ENCODE peak calls at places on chromosome 10, in seven cellular contexts. D is cardiac muscle cell, J is right lobe of liver, H is uterus, W is esophagus squamous epithelium, U is A549, S is body of pancreas. P is an unnamed sample. For H3K4me1, the result is how much of the 10 kb centered on the place peaks cover.

GRCh38 chr10:5910323-5911100 is 20.5 kb downstream of the FBH1 start:
- DNase-seq in D (no peak), J (no peak), H (no peak), W (no peak), U (no peak), S (no peak), P (no peak)

GRCh38 chr10:33238643-33239042 is 95.8 kb downstream of the NRP1 start:
- DNase-seq in D (no peak), J (no peak), H (no peak), W (no peak), U (peak), S (no peak), P (no peak)

GRCh38 chr10:6494934-6495592 is 85.0 kb downstream of the PRKCQ start:
- DNase-seq in D (no peak), J (no peak), H (no peak), W (no peak), U (no peak), S (no peak), P (no peak)

GRCh38 chr10:28711079-28711478 is 33.8 kb downstream of the BAMBI start:
- DNase-seq in D (no peak), J (no peak), H (no peak), W (no peak), U (no peak), S (no peak), P (no peak)

GRCh38 chr10:75623310-75623940 is 192.0 kb downstream of the LRMDA start:
- DNase-seq in D (no peak), J (no peak), H (no peak), W (no peak), U (no peak), S (no peak), P (no peak)

GRCh38 chr10:87860156-87860795 is 3.1 kb downstream of the KLLN start:
- DNase-seq in D (peak), J (no peak), H (no peak), W (no peak), U (peak), S (no peak), P (no peak)

GRCh38 chr10:67609996-67610793 is 85.8 kb downstream of the CTNNA3 start:
- DNase-seq in D (peak), J (no peak), H (no peak), W (no peak), U (no peak), S (no peak), P (no peak)

GRCh38 chr10:112775892-112776679 is 174.0 kb upstream of the TCF7L2 start:
- DNase-seq in D (no peak), J (no peak), H (no peak), W (no peak), U (no peak), S (peak), P (peak)

GRCh38 chr10:116753759-116754158 is 11.4 kb upstream of the HSPA12A start:
- DNase-seq in D (no peak), J (no peak), H (no peak), W (no peak), U (no peak), S (peak), P (no peak)

GRCh38 chr10:116757246-116757645 is 14.9 kb upstream of the HSPA12A start:
- DNase-seq in D (peak), J (no peak), H (no peak), W (no peak), U (no peak), S (no peak), P (no peak)

GRCh38 chr10:116752563-116752962 is 10.2 kb upstream of the HSPA12A start:
- DNase-seq in D (no peak), J (no peak), H (no peak), W (no peak), U (no peak), S (peak), P (no peak)

GRCh38 chr10:116756277-116756676 is 13.9 kb upstream of the HSPA12A start:
- DNase-seq in D (no peak), J (no peak), H (no peak), W (no peak), U (no peak), S (peak), P (no peak)

DNA sequence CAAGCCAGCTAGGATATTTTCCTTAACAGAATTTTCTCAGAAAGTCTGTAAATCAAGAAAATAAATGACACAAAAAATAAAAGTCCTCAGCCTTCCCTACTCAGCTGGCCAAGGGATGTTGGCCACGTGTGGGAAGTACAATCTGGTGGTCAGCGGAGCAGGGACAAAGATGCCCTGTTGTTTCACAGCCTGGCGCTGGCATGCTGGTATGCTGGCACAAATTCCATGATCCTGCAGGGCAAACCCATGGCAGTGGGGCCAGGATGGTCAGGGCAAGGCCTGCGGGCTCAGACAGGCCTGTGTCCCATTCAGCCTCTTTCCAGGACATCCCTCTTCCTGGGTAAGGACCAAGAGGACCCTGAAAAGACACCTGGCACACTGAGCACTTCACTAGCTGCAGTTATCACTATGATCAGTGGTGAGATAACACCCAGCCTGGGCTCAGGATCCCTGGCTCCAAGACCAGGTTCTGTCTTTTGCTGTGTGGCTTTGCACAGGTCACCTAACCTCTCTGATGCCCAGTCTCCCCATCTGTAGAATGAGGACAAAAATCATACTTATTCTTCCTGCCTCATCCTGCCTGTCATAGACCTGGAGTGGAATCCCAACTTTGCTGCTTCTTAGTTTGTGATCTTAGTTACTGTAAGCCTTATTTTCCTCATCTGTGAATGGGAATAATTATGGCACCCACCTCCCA is 10.8 kb upstream of the HSPA12A start:
- DNase-seq in D (no peak), J (no peak), H (no peak), W (no peak), U (no peak), S (peak), P (no peak)
- TF ChIP-seq CTCF in D (no peak), J (no peak), H (no peak), W (no peak), U (no peak), S (no peak), P (no peak)

GRCh38 chr10:110700947-110701617 is 56.9 kb downstream of the RBM20 start:
- DNase-seq in D (no peak), J (no peak), H (no peak), W (no peak), U (no peak), S (no peak), P (no peak)

GRCh38 chr10:110701618-110701971 is 57.5 kb downstream of the RBM20 start:
- DNase-seq in D (peak), J (no peak), H (no peak), W (no peak), U (no peak), S (no peak), P (no peak)

GRCh38 chr10:110699859-110700468 is 55.8 kb downstream of the RBM20 start:
- DNase-seq in D (no peak), J (no peak), H (no peak), W (no peak), U (no peak), S (no peak), P (no peak)

GRCh38 chr10:110698782-110699201 is 54.7 kb downstream of the RBM20 start:
- DNase-seq in D (peak), J (no peak), H (no peak), W (no peak), U (no peak), S (no peak), P (no peak)

GRCh38 chr10:110698340-110698739 is 54.2 kb downstream of the RBM20 start:
- DNase-seq in D (no peak), J (no peak), H (no peak), W (no peak), U (no peak), S (no peak), P (no peak)
- H3K4me1 ChIP-seq in D (half or more), J (under half), H (under half), W (under half), U (under half), S (under half), P (under half)

DNA sequence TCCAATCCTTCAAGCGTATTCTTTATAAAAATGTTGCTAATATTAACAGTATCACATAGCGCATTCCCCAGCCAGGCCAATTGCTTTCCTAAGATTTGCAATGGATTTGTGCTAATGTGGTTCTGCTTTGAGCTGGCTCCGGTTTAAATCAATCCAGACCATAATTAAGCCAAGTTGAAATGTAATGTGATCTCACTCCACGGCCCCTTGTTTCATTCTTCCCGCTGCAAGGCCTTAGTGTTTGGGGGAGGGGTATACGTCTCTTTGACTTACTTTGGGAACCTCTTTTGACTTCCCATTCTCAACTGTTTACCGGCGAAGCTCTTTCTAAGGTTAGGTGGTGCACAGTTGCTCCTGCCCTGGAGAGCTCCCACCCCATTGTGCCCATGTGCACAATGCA is 86.4 kb downstream of the PRPF18 start:
- DNase-seq in D (peak), J (no peak), H (no peak), W (no peak), U (no peak), S (no peak), P (no peak)
- H3K4me3 ChIP-seq in D (no peak), J (no peak), H (no peak), W (no peak), U (no peak), S (no peak), P (no peak)

GRCh38 chr10:4359003-4359402 is 467.0 kb upstream of the AKR1E2 start:
- DNase-seq in D (no peak), J (no peak), H (no peak), W (no peak), U (peak), S (no peak), P (no peak)
- TF ChIP-seq CTCF in D (no peak), J (no peak), H (no peak), W (no peak), U (no peak), S (no peak), P (no peak)

GRCh38 chr10:11192304-11193018 is 174.8 kb downstream of the CELF2 start:
- DNase-seq in D (peak), J (no peak), H (no peak), W (no peak), U (no peak), S (peak), P (no peak)
- H3K4me1 ChIP-seq in D (under half), J (under half), H (under half), W (under half), U (under half), S (under half), P (under half)

GRCh38 chr10:26621889-26622681 is 75.4 kb upstream of the PDSS1 start:
- DNase-seq in D (peak), J (peak), H (no peak), W (peak), U (peak), S (peak), P (peak)
- H3K4me3 ChIP-seq in D (peak), J (peak), H (no peak), W (peak), U (peak), S (peak), P (peak)

DNA sequence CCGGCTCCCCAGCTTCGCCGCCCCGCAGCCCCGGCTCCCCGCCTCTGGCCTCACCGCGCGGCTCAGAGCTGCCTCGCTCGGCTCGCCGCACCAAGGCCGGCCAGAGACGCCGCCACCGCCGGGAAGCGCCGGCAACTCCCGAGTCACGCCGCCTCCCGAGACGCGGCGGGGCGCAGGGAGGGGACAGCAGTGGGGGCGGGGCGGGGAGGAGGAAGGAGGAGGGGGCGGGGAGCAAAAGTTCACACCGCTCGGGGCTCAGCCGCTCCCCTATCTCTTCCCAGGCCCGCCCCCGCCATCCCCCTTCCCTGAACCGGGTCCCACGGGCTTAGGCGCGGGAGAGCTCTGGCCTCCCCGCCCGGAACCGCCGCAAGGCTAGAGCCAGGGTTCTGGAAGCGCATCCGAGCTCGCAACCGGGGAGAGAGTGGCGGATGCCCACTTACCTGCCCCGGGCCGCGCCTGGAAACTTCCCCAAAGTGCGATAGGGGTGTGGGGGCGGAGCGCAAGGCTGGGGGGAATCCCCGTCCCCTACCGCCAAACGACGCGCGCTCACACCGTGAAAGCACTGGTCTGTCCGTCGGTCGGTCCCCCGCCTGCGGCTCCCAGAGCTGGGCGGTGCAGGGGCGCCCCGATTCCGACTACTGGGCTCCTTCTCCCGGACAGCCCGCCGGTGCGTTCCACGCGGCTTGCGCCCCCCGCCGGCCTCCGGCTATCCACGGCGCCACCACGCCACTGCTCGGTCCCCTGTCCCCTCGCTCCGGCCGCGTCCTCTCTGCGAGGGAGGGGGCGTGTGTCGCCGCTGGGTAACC is 925 bp downstream of the CHST15 start:
- DNase-seq in D (peak), J (peak), H (peak), W (peak), U (peak), S (peak), P (peak)
- TF ChIP-seq CTCF in D (peak), J (peak), H (peak), W (no peak), U (peak), S (peak), P (no peak)

GRCh38 chr10:4807803-4808507 is 18.1 kb upstream of the AKR1E2 start:
- DNase-seq in D (no peak), J (no peak), H (no peak), W (no peak), U (peak), S (no peak), P (no peak)

GRCh38 chr10:4812952-4813351 is 13.1 kb upstream of the AKR1E2 start:
- DNase-seq in D (no peak), J (no peak), H (peak), W (no peak), U (peak), S (no peak), P (no peak)

GRCh38 chr10:4812041-4812440 is 14.0 kb upstream of the AKR1E2 start:
- DNase-seq in D (no peak), J (no peak), H (no peak), W (no peak), U (no peak), S (no peak), P (no peak)

GRCh38 chr10:4809156-4809555 is 16.9 kb upstream of the AKR1E2 start:
- DNase-seq in D (no peak), J (no peak), H (no peak), W (no peak), U (no peak), S (no peak), P (no peak)

DNA sequence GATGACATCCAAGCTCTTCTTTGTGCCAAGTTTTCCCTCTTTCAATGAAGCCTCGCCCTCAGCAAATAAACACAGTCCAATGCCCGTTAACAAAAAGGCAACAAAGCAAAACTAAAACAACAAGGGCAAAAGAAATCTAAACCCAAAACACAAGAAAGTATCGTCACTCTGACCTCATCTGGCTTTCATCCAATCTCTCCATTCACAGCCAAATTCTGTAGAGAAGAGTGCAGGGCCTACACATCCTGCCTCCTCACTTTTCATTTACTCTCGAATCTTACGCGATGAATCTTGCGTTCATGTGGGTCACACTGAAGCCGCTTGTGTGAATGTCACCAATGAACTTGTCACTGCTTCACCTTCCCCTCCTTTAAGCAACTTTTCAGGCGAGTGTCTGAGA is 15.9 kb upstream of the AKR1E2 start:
- DNase-seq in D (no peak), J (no peak), H (no peak), W (no peak), U (no peak), S (no peak), P (no peak)
- H3K4me1 ChIP-seq in D (under half), J (under half), H (under half), W (under half), U (half or more), S (under half), P (under half)

GRCh38 chr10:71216363-71216695 is 4.0 kb downstream of the UNC5B start:
- DNase-seq in D (no peak), J (no peak), H (no peak), W (no peak), U (no peak), S (no peak), P (no peak)

GRCh38 chr10:71213761-71214440 is 1.5 kb downstream of the UNC5B start:
- DNase-seq in D (peak), J (no peak), H (peak), W (no peak), U (peak), S (peak), P (no peak)

GRCh38 chr10:71216751-71217265 is 4.4 kb downstream of the UNC5B start:
- DNase-seq in D (no peak), J (no peak), H (no peak), W (no peak), U (no peak), S (no peak), P (no peak)

GRCh38 chr10:71213127-71213616 is 802 bp downstream of the UNC5B start:
- DNase-seq in D (peak), J (peak), H (peak), W (no peak), U (peak), S (peak), P (peak)

GRCh38 chr10:71214641-71215160 is 2.3 kb downstream of the UNC5B start:
- DNase-seq in D (no peak), J (no peak), H (no peak), W (no peak), U (no peak), S (no peak), P (no peak)
- H3K4me3 ChIP-seq in D (peak), J (no peak), H (no peak), W (peak), U (no peak), S (no peak), P (no peak)

DNA sequence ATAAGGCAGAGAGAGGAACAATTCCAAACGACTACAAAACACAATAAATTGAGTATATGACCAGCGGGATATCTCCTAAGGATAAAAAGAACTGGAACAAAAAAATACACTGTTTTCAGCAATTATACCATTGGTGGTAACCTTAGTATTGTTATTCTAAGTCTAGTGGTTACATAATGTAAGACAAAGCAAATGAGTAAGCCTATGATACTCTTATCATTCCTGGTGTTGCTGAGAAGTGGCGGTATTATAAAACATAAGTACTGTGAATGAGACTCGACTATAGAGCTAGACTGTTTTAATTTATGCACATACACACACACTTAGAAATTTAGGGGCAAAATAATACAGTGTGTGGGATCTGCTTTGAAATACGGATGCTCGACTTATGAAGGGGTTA is 107.7 kb downstream of the NRBF2 start:
- DNase-seq in D (no peak), J (no peak), H (no peak), W (no peak), U (no peak), S (no peak), P (no peak)
- TF ChIP-seq CTCF in D (no peak), J (no peak), H (no peak), W (no peak), U (no peak), S (no peak), P (no peak)

P was measured in mucosa of descending colon.